ENCODE peak calls at places on chromosome 10, in six cellular contexts. One of them, this sample, is unnamed.

GRCh38 chr10:33803248-33803647 is 468.8 kb upstream of the NRP1 start:
- DNase-seq in fibroblast of the aortic adventitia: peak; percentile 68
- DNase-seq in transverse colon: no peak
- DNase-seq in tibial artery: no peak
- DNase-seq in GM12865: no peak
- DNase-seq in IMR-90: peak; percentile 64
- DNase-seq in this sample: peak; percentile 84

GRCh38 chr10:944034-944831 is 12.7 kb upstream of the LARP4B start:
- DNase-seq in fibroblast of the aortic adventitia: peak; percentile 44
- DNase-seq in transverse colon: peak; percentile 53
- DNase-seq in tibial artery: peak; percentile 82
- DNase-seq in GM12865: peak; percentile 45
- DNase-seq in IMR-90: peak; percentile 25
- DNase-seq in this sample: peak; percentile 46

GRCh38 chr10:108452483-108453060 is 1288.1 kb upstream of the SORCS1 start:
- DNase-seq in fibroblast of the aortic adventitia: no peak
- DNase-seq in transverse colon: no peak
- DNase-seq in tibial artery: no peak
- DNase-seq in GM12865: no peak
- DNase-seq in IMR-90: no peak
- DNase-seq in this sample: no peak

GRCh38 chr10:34464000-34464399 is 351.1 kb downstream of the PARD3 start:
- DNase-seq in fibroblast of the aortic adventitia: no peak
- DNase-seq in transverse colon: no peak
- DNase-seq in tibial artery: no peak
- DNase-seq in GM12865: no peak
- DNase-seq in IMR-90: no peak
- DNase-seq in this sample: no peak

GRCh38 chr10:13092446-13093102 is 7.4 kb upstream of the OPTN start:
- DNase-seq in fibroblast of the aortic adventitia: peak; percentile 53
- DNase-seq in transverse colon: no peak
- DNase-seq in tibial artery: no peak
- DNase-seq in GM12865: no peak
- DNase-seq in IMR-90: no peak
- DNase-seq in this sample: no peak

GRCh38 chr10:44963772-44964633 is 4.4 kb downstream of the RASSF4 start:
- DNase-seq in fibroblast of the aortic adventitia: no peak
- DNase-seq in transverse colon: no peak
- DNase-seq in tibial artery: peak; percentile 94
- DNase-seq in GM12865: peak; percentile 54
- DNase-seq in IMR-90: no peak
- DNase-seq in this sample: peak; percentile 47

GRCh38 chr10:13681095-13681494 is 94.3 kb downstream of the PRPF18 start:
- DNase-seq in fibroblast of the aortic adventitia: no peak
- DNase-seq in transverse colon: no peak
- DNase-seq in tibial artery: no peak
- DNase-seq in GM12865: no peak
- DNase-seq in IMR-90: no peak
- DNase-seq in this sample: no peak

GRCh38 chr10:35463105-35463867 is 127.0 kb downstream of the CCNY start:
- DNase-seq in fibroblast of the aortic adventitia: no peak
- DNase-seq in transverse colon: no peak
- DNase-seq in tibial artery: no peak
- DNase-seq in GM12865: no peak
- DNase-seq in IMR-90: peak; percentile 34
- DNase-seq in this sample: no peak

GRCh38 chr10:14120812-14121211 is 209.9 kb downstream of the FRMD4A start:
- DNase-seq in fibroblast of the aortic adventitia: no peak
- DNase-seq in transverse colon: no peak
- DNase-seq in tibial artery: no peak
- DNase-seq in GM12865: no peak
- DNase-seq in IMR-90: no peak
- DNase-seq in this sample: no peak

GRCh38 chr10:108784534-108784933 is 1138.8 kb downstream of the XPNPEP1 start:
- DNase-seq in fibroblast of the aortic adventitia: no peak
- DNase-seq in transverse colon: no peak
- DNase-seq in tibial artery: no peak
- DNase-seq in GM12865: no peak
- DNase-seq in IMR-90: no peak
- DNase-seq in this sample: no peak

GRCh38 chr10:50614444-50615137 is 9.2 kb downstream of the SGMS1 start:
- DNase-seq in fibroblast of the aortic adventitia: no peak
- DNase-seq in transverse colon: no peak
- DNase-seq in tibial artery: no peak
- DNase-seq in GM12865: peak; percentile 71
- DNase-seq in IMR-90: no peak
- DNase-seq in this sample: no peak

GRCh38 chr10:112375721-112376577 is 2.0 kb downstream of the ACSL5 start:
- DNase-seq in fibroblast of the aortic adventitia: peak; percentile 55
- DNase-seq in transverse colon: peak; percentile 69
- DNase-seq in tibial artery: no peak
- DNase-seq in GM12865: peak; percentile 87
- DNase-seq in IMR-90: peak; percentile 49
- DNase-seq in this sample: peak; percentile 71

GRCh38 chr10:44260286-44260928 is 124.5 kb downstream of the CXCL12 start:
- DNase-seq in fibroblast of the aortic adventitia: no peak
- DNase-seq in transverse colon: no peak
- DNase-seq in tibial artery: no peak
- DNase-seq in GM12865: peak; percentile 77
- DNase-seq in IMR-90: no peak
- DNase-seq in this sample: no peak

GRCh38 chr10:48450811-48451466 is 144.5 kb downstream of the MAPK8 start:
- DNase-seq in fibroblast of the aortic adventitia: no peak
- DNase-seq in transverse colon: no peak
- DNase-seq in tibial artery: peak; percentile 60
- DNase-seq in GM12865: no peak
- DNase-seq in IMR-90: no peak
- DNase-seq in this sample: no peak

GRCh38 chr10:79258894-79259293 is 88.4 kb upstream of the PPIF start:
- DNase-seq in fibroblast of the aortic adventitia: no peak
- DNase-seq in transverse colon: no peak
- DNase-seq in tibial artery: no peak
- DNase-seq in GM12865: no peak
- DNase-seq in IMR-90: no peak
- DNase-seq in this sample: no peak

GRCh38 chr10:33098966-33099663 is 141.1 kb upstream of the ITGB1 start:
- DNase-seq in fibroblast of the aortic adventitia: no peak
- DNase-seq in transverse colon: no peak
- DNase-seq in tibial artery: no peak
- DNase-seq in GM12865: no peak
- DNase-seq in IMR-90: peak; percentile 13
- DNase-seq in this sample: peak; percentile 27

GRCh38 chr10:104321226-104321625 is 17.0 kb downstream of the ITPRIP start:
- DNase-seq in fibroblast of the aortic adventitia: no peak
- DNase-seq in transverse colon: no peak
- DNase-seq in tibial artery: peak; percentile 69
- DNase-seq in GM12865: no peak
- DNase-seq in IMR-90: no peak
- DNase-seq in this sample: no peak

GRCh38 chr10:99854860-99855259 is 72.4 kb downstream of the ABCC2 start:
- DNase-seq in fibroblast of the aortic adventitia: peak; percentile 88
- DNase-seq in transverse colon: no peak
- DNase-seq in tibial artery: no peak
- DNase-seq in GM12865: peak; percentile 32
- DNase-seq in IMR-90: peak; percentile 83
- DNase-seq in this sample: peak; percentile 83
- TF ChIP-seq CTCF in fibroblast of the aortic adventitia: peak; percentile 76
- TF ChIP-seq CTCF in transverse colon: peak; percentile 24
- TF ChIP-seq CTCF in tibial artery: peak; percentile 28
- TF ChIP-seq CTCF in GM12865: no peak
- TF ChIP-seq CTCF in IMR-90: peak; percentile 77
- TF ChIP-seq CTCF in this sample: peak; percentile 65

GRCh38 chr10:71293446-71294090 is 25.5 kb upstream of the SLC29A3 start:
- DNase-seq in fibroblast of the aortic adventitia: no peak
- DNase-seq in transverse colon: peak; percentile 46
- DNase-seq in tibial artery: no peak
- DNase-seq in GM12865: no peak
- DNase-seq in IMR-90: no peak
- DNase-seq in this sample: no peak

GRCh38 chr10:71291501-71291900 is 27.6 kb upstream of the SLC29A3 start:
- DNase-seq in fibroblast of the aortic adventitia: no peak
- DNase-seq in transverse colon: no peak
- DNase-seq in tibial artery: no peak
- DNase-seq in GM12865: no peak
- DNase-seq in IMR-90: no peak
- DNase-seq in this sample: no peak

GRCh38 chr10:71294091-71294561 is 24.9 kb upstream of the SLC29A3 start:
- DNase-seq in fibroblast of the aortic adventitia: no peak
- DNase-seq in transverse colon: no peak
- DNase-seq in tibial artery: no peak
- DNase-seq in GM12865: no peak
- DNase-seq in IMR-90: no peak
- DNase-seq in this sample: no peak

GRCh38 chr10:71294856-71295255 is 24.2 kb upstream of the SLC29A3 start:
- DNase-seq in fibroblast of the aortic adventitia: no peak
- DNase-seq in transverse colon: no peak
- DNase-seq in tibial artery: no peak
- DNase-seq in GM12865: no peak
- DNase-seq in IMR-90: no peak
- DNase-seq in this sample: no peak

GRCh38 chr10:71292624-71293445 is 26.2 kb upstream of the SLC29A3 start:
- DNase-seq in fibroblast of the aortic adventitia: no peak
- DNase-seq in transverse colon: no peak
- DNase-seq in tibial artery: no peak
- DNase-seq in GM12865: no peak
- DNase-seq in IMR-90: no peak
- DNase-seq in this sample: no peak
- H3K4me3 ChIP-seq in fibroblast of the aortic adventitia: no peak overlapping the region
- H3K4me3 ChIP-seq in transverse colon: no peak overlapping the region
- H3K4me3 ChIP-seq in tibial artery: no peak overlapping the region
- H3K4me3 ChIP-seq in GM12865: no peak overlapping the region
- H3K4me3 ChIP-seq in IMR-90: no peak overlapping the region
- H3K4me3 ChIP-seq in this sample: no peak overlapping the region

GRCh38 chr10:122029503-122030199 is 40.7 kb downstream of the TACC2 start:
- DNase-seq in fibroblast of the aortic adventitia: no peak
- DNase-seq in transverse colon: no peak
- DNase-seq in tibial artery: peak; percentile 75
- DNase-seq in GM12865: no peak
- DNase-seq in IMR-90: no peak
- DNase-seq in this sample: no peak

GRCh38 chr10:122030200-122030552 is 41.2 kb downstream of the TACC2 start:
- DNase-seq in fibroblast of the aortic adventitia: no peak
- DNase-seq in transverse colon: no peak
- DNase-seq in tibial artery: no peak
- DNase-seq in GM12865: no peak
- DNase-seq in IMR-90: no peak
- DNase-seq in this sample: no peak

GRCh38 chr10:122034149-122034756 is 45.3 kb downstream of the TACC2 start:
- DNase-seq in fibroblast of the aortic adventitia: no peak
- DNase-seq in transverse colon: peak; percentile 26
- DNase-seq in tibial artery: no peak
- DNase-seq in GM12865: no peak
- DNase-seq in IMR-90: peak; percentile 61
- DNase-seq in this sample: peak; percentile 66

DNA sequence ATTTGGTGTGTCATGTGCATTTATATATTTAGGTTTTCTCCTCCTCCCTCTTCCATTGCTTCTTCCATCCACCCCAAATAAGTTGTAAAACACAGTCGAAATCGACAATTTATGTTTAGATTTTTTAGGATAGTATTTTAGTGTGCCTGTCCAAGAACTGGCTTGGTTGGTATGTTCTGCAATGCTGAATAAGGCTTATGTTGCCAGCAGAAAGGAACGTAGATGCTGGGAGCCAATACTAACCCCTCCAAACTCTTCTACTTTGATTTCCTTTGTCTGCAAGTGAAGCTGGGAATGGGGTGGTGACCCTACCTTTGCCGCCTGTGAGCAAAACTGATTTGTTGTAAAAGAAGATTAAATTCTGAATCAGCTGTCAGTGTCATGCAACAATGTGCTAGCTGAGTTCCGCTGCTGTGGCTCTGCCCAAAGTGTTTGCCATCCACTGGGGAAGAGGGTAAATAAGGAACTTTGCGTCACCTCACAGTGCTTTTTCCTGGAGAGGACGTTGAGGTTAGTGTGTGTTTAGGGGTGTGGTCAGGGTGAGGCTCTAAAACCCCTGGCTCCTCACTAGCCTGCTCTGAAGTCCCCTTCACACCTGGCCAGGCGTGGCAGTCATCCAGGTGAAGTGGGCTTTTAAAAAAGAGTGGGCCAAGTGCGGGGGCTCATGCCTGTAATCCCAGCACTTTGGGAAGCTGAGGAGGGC is 44.4 kb downstream of the TACC2 start:
- DNase-seq in fibroblast of the aortic adventitia: no peak
- DNase-seq in transverse colon: peak; percentile 72
- DNase-seq in tibial artery: no peak
- DNase-seq in GM12865: no peak
- DNase-seq in IMR-90: no peak
- DNase-seq in this sample: no peak
- TF ChIP-seq CTCF in fibroblast of the aortic adventitia: no peak
- TF ChIP-seq CTCF in transverse colon: no peak
- TF ChIP-seq CTCF in tibial artery: no peak
- TF ChIP-seq CTCF in GM12865: no peak
- TF ChIP-seq CTCF in IMR-90: no peak
- TF ChIP-seq CTCF in this sample: no peak

GRCh38 chr10:80464557-80465466 is 10.7 kb downstream of the TSPAN14 start:
- DNase-seq in fibroblast of the aortic adventitia: no peak
- DNase-seq in transverse colon: no peak
- DNase-seq in tibial artery: no peak
- DNase-seq in GM12865: no peak
- DNase-seq in IMR-90: peak; percentile 45
- DNase-seq in this sample: no peak
- H3K4me3 ChIP-seq in fibroblast of the aortic adventitia: no peak overlapping the region
- H3K4me3 ChIP-seq in transverse colon: no peak overlapping the region
- H3K4me3 ChIP-seq in tibial artery: peak overlapping the region; percentile 5
- H3K4me3 ChIP-seq in GM12865: no peak overlapping the region
- H3K4me3 ChIP-seq in IMR-90: no peak overlapping the region
- H3K4me3 ChIP-seq in this sample: no peak overlapping the region

DNA sequence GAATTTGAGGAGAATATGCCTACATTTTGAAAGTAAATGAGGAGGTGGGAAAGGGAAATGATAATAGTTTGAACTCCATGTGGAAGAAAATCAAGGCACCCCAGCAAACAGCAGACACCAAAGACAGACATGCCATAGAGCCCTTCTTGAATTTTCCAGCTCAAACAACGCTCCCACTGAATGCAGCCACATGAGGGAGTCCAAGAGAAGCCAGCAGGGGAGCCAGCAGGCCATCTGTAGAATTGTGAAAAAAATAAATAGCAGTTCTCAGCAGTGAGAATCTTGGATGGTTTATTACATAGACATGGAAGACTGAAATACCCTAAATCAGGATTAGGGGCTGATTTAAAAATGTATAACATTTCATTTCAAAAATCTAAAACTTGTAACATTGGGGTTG is 1567.3 kb upstream of the LRRTM3 start:
- DNase-seq in fibroblast of the aortic adventitia: no peak
- DNase-seq in transverse colon: no peak
- DNase-seq in tibial artery: no peak
- DNase-seq in GM12865: peak; percentile 18
- DNase-seq in IMR-90: no peak
- DNase-seq in this sample: peak; percentile 34
- TF ChIP-seq CTCF in fibroblast of the aortic adventitia: no peak
- TF ChIP-seq CTCF in transverse colon: peak; percentile 37
- TF ChIP-seq CTCF in tibial artery: no peak
- TF ChIP-seq CTCF in GM12865: peak; percentile 32
- TF ChIP-seq CTCF in IMR-90: peak; percentile 6
- TF ChIP-seq CTCF in this sample: peak; percentile 53

DNA sequence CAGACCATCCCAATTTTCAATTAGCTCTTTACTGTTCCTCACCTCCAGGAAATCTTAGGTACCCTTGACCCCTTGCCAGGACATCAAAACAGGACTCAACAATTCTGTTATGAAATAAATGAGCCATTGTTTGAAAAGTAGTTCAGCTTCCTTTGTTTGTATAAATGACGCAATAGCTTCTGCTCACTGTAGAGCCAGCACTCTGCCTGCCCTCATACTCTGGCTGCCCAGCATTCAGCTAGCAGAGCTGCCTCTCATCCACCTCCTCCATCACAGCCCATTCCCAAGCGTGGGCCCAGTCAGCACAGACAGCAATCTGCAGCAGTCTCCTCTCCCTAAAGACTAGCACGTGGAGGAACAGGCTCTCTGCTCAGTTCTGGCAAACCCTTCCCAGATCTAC is 478.6 kb downstream of the GRID1 start:
- DNase-seq in fibroblast of the aortic adventitia: no peak
- DNase-seq in transverse colon: no peak
- DNase-seq in tibial artery: no peak
- DNase-seq in GM12865: no peak
- DNase-seq in IMR-90: no peak
- DNase-seq in this sample: peak; percentile 7
- H3K4me3 ChIP-seq in fibroblast of the aortic adventitia: no peak overlapping the region
- H3K4me3 ChIP-seq in transverse colon: no peak overlapping the region
- H3K4me3 ChIP-seq in tibial artery: no peak overlapping the region
- H3K4me3 ChIP-seq in GM12865: no peak overlapping the region
- H3K4me3 ChIP-seq in IMR-90: no peak overlapping the region
- H3K4me3 ChIP-seq in this sample: no peak overlapping the region

This sample was measured in cardiac fibroblast.